ENCODE peak calls at places on chromosome 6, in four cellular contexts. O is epithelial cell of esophagus, V is GM23248, C is foreskin keratinocyte. Q is an unnamed sample.

GRCh38 chr6:11323666-11324452 is 91.4 kb upstream of the NEDD9 start:
- DNase-seq in V (no peak), C (no peak), O (no peak), Q (no peak)

GRCh38 chr6:5905431-5906339 is 101.0 kb downstream of the NRN1 start:
- DNase-seq in O (peak; percentile 62), C (peak; percentile 76), V (peak; percentile 99), Q (peak; percentile 2)

GRCh38 chr6:44470106-44470446 is 82.6 kb downstream of the CDC5L start:
- DNase-seq in O (peak; percentile 61), C (peak; percentile 49), V (no peak), Q (no peak)

GRCh38 chr6:170143401-170144150 is 147.3 kb downstream of the DLL1 start:
- DNase-seq in O (no peak), V (no peak), C (no peak), Q (no peak)

GRCh38 chr6:150684715-150685459 is 85.2 kb downstream of the PLEKHG1 start:
- DNase-seq in V (no peak), C (no peak), O (no peak), Q (no peak)

GRCh38 chr6:122736606-122737005 is 42.9 kb upstream of the FABP7 start:
- DNase-seq in V (no peak), C (no peak), O (no peak), Q (no peak)

GRCh38 chr6:73579851-73580246 is 59.0 kb upstream of the EEF1A1 start:
- DNase-seq in V (peak; percentile 92), C (no peak), O (peak; percentile 12), Q (peak; percentile 37)

GRCh38 chr6:149723771-149724417 is 6.0 kb upstream of the LATS1 start:
- DNase-seq in V (peak; percentile 92), C (peak; percentile 65), O (peak; percentile 87), Q (peak; percentile 55)

GRCh38 chr6:35522660-35523658 is 10.3 kb upstream of the TULP1 start:
- DNase-seq in C (peak; percentile 52), V (peak; percentile 78), O (peak; percentile 66), Q (peak; percentile 41)

GRCh38 chr6:15260099-15260821 is 14.4 kb downstream of the JARID2 start:
- DNase-seq in V (peak; percentile 67), O (no peak), C (no peak), Q (no peak)

GRCh38 chr6:127635091-127635490 is 58.1 kb downstream of the C6orf58 start:
- DNase-seq in V (no peak), C (no peak), O (no peak), Q (no peak)

GRCh38 chr6:142927904-142928303 is 17.1 kb downstream of the HIVEP2 start:
- DNase-seq in C (no peak), O (no peak), V (no peak), Q (no peak)

GRCh38 chr6:90294989-90295853 is 1.4 kb downstream of the BACH2 start:
- DNase-seq in V (peak; percentile 47), C (peak; percentile 67), O (peak; percentile 53), Q (no peak)

GRCh38 chr6:357791-358341 is 33.7 kb upstream of the IRF4 start:
- DNase-seq in C (no peak), V (no peak), O (no peak), Q (no peak)

GRCh38 chr6:20740727-20741126 is 206.5 kb downstream of the CDKAL1 start:
- DNase-seq in O (no peak), C (no peak), V (no peak), Q (no peak)

GRCh38 chr6:112846711-112847110 is 499.6 kb downstream of the RFPL4B start:
- DNase-seq in O (no peak), V (no peak), C (no peak), Q (no peak)

GRCh38 chr6:150928882-150929281 is 63.4 kb downstream of the MTHFD1L start:
- DNase-seq in V (no peak), C (no peak), O (no peak), Q (no peak)

GRCh38 chr6:33172307-33173227 is 19.7 kb downstream of the COL11A2 start:
- DNase-seq in C (peak; percentile 19), O (peak; percentile 56), V (peak; percentile 66), Q (no peak)

GRCh38 chr6:106608080-106608668 is 21.1 kb downstream of the RTN4IP1 start:
- DNase-seq in V (peak; percentile 64), O (peak; percentile 87), C (peak; percentile 71), Q (peak; percentile 17)

GRCh38 chr6:100493206-100493888 is 28.6 kb upstream of the SIM1 start:
- DNase-seq in V (no peak), O (peak; percentile 91), C (peak; percentile 92), Q (no peak)

GRCh38 chr6:43900560-43901329 is 130.7 kb downstream of the VEGFA start:
- DNase-seq in O (no peak), C (no peak), V (no peak), Q (no peak)

GRCh38 chr6:135182120-135182992 is 1.2 kb downstream of the MYB start:
- DNase-seq in C (peak; percentile 4), O (no peak), V (peak; percentile 44), Q (no peak)

Q was measured in amniotic stem cell.